ENCODE peak calls at places on chromosomes 4 and X, in ten cellular contexts. Y is MM.1S, B is astrocyte, U is H1, P is PC-3, T is GM12878, K is HCT116, C is endothelial cell of umbilical vein, I is fibroblast of lung, H is DND-41. J is an unnamed sample.
A peak's percentile ranks its signal among the peaks of the same experiment; 100 is the strongest.

GRCh38 chr4:25813705-25814104 is 49.1 kb downstream of the SEL1L3 start:
- DNase-seq in Y (no peak), B (peak; percentile 88), U (no peak), P (peak; percentile 60), T (no peak), K (no peak), C (peak; percentile 12), I (peak; percentile 38), H (no peak), J (peak; percentile 38)

GRCh38 chr4:182286035-182286434 is 42.8 kb downstream of the TENM3 start:
- DNase-seq in Y (no peak), B (peak; percentile 68), U (no peak), P (no peak), T (no peak), K (no peak), C (no peak), I (no peak), H (no peak), J (no peak)

GRCh38 chr4:158172196-158172557 is 648 bp downstream of the GASK1B start:
- DNase-seq in Y (no peak), B (peak; percentile 50), U (no peak), P (peak; percentile 19), T (no peak), K (no peak), C (no peak), I (peak; percentile 81), H (no peak), J (no peak)

GRCh38 chr4:146916479-146917076 is 29.1 kb downstream of the TTC29 start:
- DNase-seq in Y (peak; percentile 32), B (peak; percentile 15), U (no peak), P (peak; percentile 67), T (peak; percentile 2), K (peak; percentile 26), C (peak; percentile 72), I (peak; percentile 64), H (peak; percentile 8), J (peak; percentile 49)

GRCh38 chrX:132294776-132295495 is 75.7 kb upstream of the RAP2C start:
- DNase-seq in Y (no peak), B (no peak), U (no peak), P (no peak), T (no peak), K (no peak), C (no peak), I (no peak), H (no peak), J (no peak)

GRCh38 chr4:88533937-88534750 is 10.6 kb upstream of the PYURF start:
- DNase-seq in Y (no peak), B (peak; percentile 92), U (no peak), P (peak; percentile 92), T (no peak), K (no peak), C (peak; percentile 83), I (peak; percentile 79), H (no peak), J (no peak)

GRCh38 chr4:38980903-38981676 is 51.1 kb downstream of the TMEM156 start:
- DNase-seq in Y (peak; percentile 51), B (peak; percentile 76), U (no peak), P (no peak), T (peak; percentile 24), K (no peak), C (peak; percentile 43), I (peak; percentile 95), H (no peak), J (no peak)

GRCh38 chr4:3009422-3009821 is 46.1 kb downstream of the GRK4 start:
- DNase-seq in Y (no peak), B (peak; percentile 4), U (no peak), P (no peak), T (no peak), K (peak; percentile 15), C (no peak), I (peak; percentile 26), H (no peak), J (peak; percentile 65)

GRCh38 chrX:134625315-134625718 is 33.0 kb downstream of the PLAC1 start:
- DNase-seq in Y (no peak), B (peak; percentile 56), U (no peak), P (no peak), T (no peak), K (no peak), C (peak; percentile 26), I (peak; percentile 60), H (no peak), J (no peak)

GRCh38 chrX:129980540-129981206 is 1.8 kb upstream of the BCORL1 start:
- DNase-seq in Y (no peak), B (no peak), U (peak; percentile 64), P (peak; percentile 15), T (no peak), K (no peak), C (peak; percentile 14), I (no peak), H (peak; percentile 4), J (peak; percentile 75)

GRCh38 chrX:154131955-154132354 is 12.1 kb upstream of the OPN1LW start:
- DNase-seq in Y (no peak), B (no peak), U (no peak), P (no peak), T (no peak), K (no peak), C (no peak), I (no peak), H (no peak), J (no peak)

DNA sequence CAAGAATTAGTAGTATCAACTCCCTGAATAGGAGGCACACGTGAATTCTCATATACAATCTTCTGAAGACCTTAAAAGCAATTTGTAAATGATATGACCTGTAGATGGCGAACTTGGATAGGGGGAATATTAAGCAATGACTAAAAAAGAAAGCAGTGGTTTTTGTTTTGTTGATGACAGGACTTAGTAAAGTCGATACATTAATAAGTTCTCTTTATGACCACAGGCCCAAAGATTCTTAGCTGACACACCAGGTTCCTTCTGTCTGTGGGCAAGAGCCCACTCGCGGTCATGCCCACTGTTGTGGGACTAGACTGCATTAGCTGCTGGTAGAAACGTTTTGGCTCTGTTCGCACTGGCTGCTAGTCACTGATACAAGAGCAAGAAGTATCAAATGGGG is 30.8 kb downstream of the ALPK1 start:
- DNase-seq in Y (peak; percentile 72), B (peak; percentile 21), U (no peak), P (peak; percentile 72), T (peak; percentile 73), K (peak; percentile 32), C (peak; percentile 60), I (peak; percentile 79), H (no peak), J (peak; percentile 63)
- H3K4me2 ChIP-seq in Y (peak overlapping the region; percentile 53), B (peak overlapping the region; percentile 76), U (no peak overlapping the region), P (no peak overlapping the region), T (no peak overlapping the region), K (no peak overlapping the region), C (no peak overlapping the region), I (no peak overlapping the region), H (no peak overlapping the region), J (no peak overlapping the region)

GRCh38 chr4:173520921-173521473 is 9.0 kb downstream of the HAND2 start:
- DNase-seq in Y (no peak), B (no peak), U (no peak), P (no peak), T (no peak), K (no peak), C (no peak), I (no peak), H (no peak), J (peak; percentile 23)
- TF ChIP-seq EZH2 in Y (no peak), B (no peak), U (no peak), P (no peak), T (no peak), K (no peak), C (no peak), I (no peak), H (no peak), J (no peak)

GRCh38 chr4:94506822-94507221 is 55.1 kb downstream of the PDLIM5 start:
- DNase-seq in Y (no peak), B (no peak), U (no peak), P (no peak), T (no peak), K (no peak), C (no peak), I (no peak), H (no peak), J (no peak)

GRCh38 chr4:94507281-94507680 is 55.5 kb downstream of the PDLIM5 start:
- DNase-seq in Y (no peak), B (no peak), U (no peak), P (no peak), T (no peak), K (peak; percentile 73), C (no peak), I (no peak), H (no peak), J (no peak)

GRCh38 chr4:94508256-94508655 is 56.5 kb downstream of the PDLIM5 start:
- DNase-seq in Y (no peak), B (no peak), U (no peak), P (no peak), T (no peak), K (no peak), C (no peak), I (peak; percentile 55), H (no peak), J (no peak)

GRCh38 chr4:94507708-94508107 is 56.0 kb downstream of the PDLIM5 start:
- DNase-seq in Y (no peak), B (peak; percentile 91), U (no peak), P (peak; percentile 78), T (no peak), K (peak; percentile 82), C (peak; percentile 60), I (peak; percentile 91), H (no peak), J (no peak)

GRCh38 chr4:94504545-94504944 is 52.8 kb downstream of the PDLIM5 start:
- DNase-seq in Y (no peak), B (peak; percentile 53), U (no peak), P (no peak), T (no peak), K (no peak), C (no peak), I (no peak), H (no peak), J (no peak)
- H3K4me1 ChIP-seq in Y (no peaks in the 10 kb centered on the region), B (peaks cover 24% of the 10 kb centered on the region), U (no peaks in the 10 kb centered on the region), P (peaks cover 16% of the 10 kb centered on the region), T (no peaks in the 10 kb centered on the region), K (peaks cover 35% of the 10 kb centered on the region), C (peaks cover 21% of the 10 kb centered on the region), I (peaks cover 9% of the 10 kb centered on the region), H (no peaks in the 10 kb centered on the region), J (no peaks in the 10 kb centered on the region)

DNA sequence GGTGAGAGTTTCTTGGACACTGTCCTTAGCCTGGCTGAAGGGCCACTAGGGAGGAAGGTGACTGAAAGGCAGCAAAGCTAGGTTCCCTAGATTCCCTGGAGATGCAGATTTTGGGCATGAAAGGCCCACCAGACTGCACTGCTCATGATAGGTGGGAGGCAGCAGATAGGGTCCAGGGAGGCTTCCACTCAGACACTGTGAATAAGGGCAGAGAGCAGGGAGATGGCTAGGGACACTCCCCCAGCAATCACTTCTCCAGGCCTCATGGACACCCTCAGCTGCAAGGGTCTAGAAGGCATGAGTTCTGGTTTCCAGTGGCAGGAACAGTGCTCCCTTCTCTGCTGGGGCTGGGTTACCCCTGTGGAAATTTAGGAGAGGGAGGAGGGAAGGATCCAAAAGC is 20.1 kb downstream of the ARMCX2 start:
- DNase-seq in Y (no peak), B (no peak), U (no peak), P (no peak), T (no peak), K (no peak), C (no peak), I (no peak), H (no peak), J (no peak)
- H3K4me2 ChIP-seq in Y (no peak overlapping the region), B (no peak overlapping the region), U (no peak overlapping the region), P (no peak overlapping the region), T (no peak overlapping the region), K (no peak overlapping the region), C (no peak overlapping the region), I (no peak overlapping the region), H (no peak overlapping the region), J (no peak overlapping the region)